ENCODE peak calls at places on chromosomes 16 and 17, in six cellular contexts. W is HFF-Myc, J is prostate gland, S is AG10803, R is GM19239, T is Calu3. M is an unnamed sample.

GRCh38 chr17:40190197-40191021 is 13.1 kb downstream of the RAPGEFL1 start:
- DNase-seq in W (no peak), J (no peak), S (no peak), R (peak), T (peak), M (no peak)

GRCh38 chr16:8627456-8627855 is 6.0 kb downstream of the METTL22 start:
- DNase-seq in W (no peak), J (no peak), S (no peak), R (no peak), T (no peak), M (no peak)

GRCh38 chr17:28388106-28388505 is 16.6 kb downstream of the SARM1 start:
- DNase-seq in W (no peak), J (no peak), S (no peak), R (no peak), T (no peak), M (no peak)

GRCh38 chr17:17669081-17669850 is 12.0 kb upstream of the RAI1 start:
- DNase-seq in W (no peak), J (no peak), S (no peak), R (no peak), T (no peak), M (no peak)

GRCh38 chr17:3956983-3957382 is 7.3 kb downstream of the ATP2A3 start:
- DNase-seq in W (no peak), J (no peak), S (no peak), R (no peak), T (no peak), M (no peak)

GRCh38 chr17:28953444-28954118 is 2.3 kb upstream of the PHF12 start:
- DNase-seq in W (no peak), J (peak), S (peak), R (peak), T (peak), M (peak)

GRCh38 chr16:85231959-85232358 is 119.7 kb upstream of the CIBAR2 start:
- DNase-seq in W (no peak), J (peak), S (peak), R (no peak), T (no peak), M (no peak)

GRCh38 chr17:36879599-36880255 is 57.5 kb upstream of the LHX1 start:
- DNase-seq in W (no peak), J (no peak), S (no peak), R (no peak), T (no peak), M (no peak)

GRCh38 chr16:49625311-49626035 is 230.4 kb downstream of the ZNF423 start:
- DNase-seq in W (no peak), J (no peak), S (no peak), R (no peak), T (no peak), M (no peak)

GRCh38 chr17:50564916-50565315 is 4.4 kb downstream of the CACNA1G start:
- DNase-seq in W (peak), J (no peak), S (peak), R (no peak), T (no peak), M (peak)

GRCh38 chr17:5299383-5299782 is 17.3 kb downstream of the RABEP1 start:
- DNase-seq in W (no peak), J (no peak), S (peak), R (no peak), T (no peak), M (no peak)

GRCh38 chr16:85354623-85355514 is 242.6 kb upstream of the CIBAR2 start:
- DNase-seq in W (peak), J (no peak), S (peak), R (no peak), T (no peak), M (peak)

GRCh38 chr16:50690177-50690576 is 3.2 kb upstream of the NOD2 start:
- DNase-seq in W (no peak), J (no peak), S (no peak), R (no peak), T (no peak), M (no peak)

GRCh38 chr16:54176376-54176901 is 110.1 kb downstream of the IRX3 start:
- DNase-seq in W (peak), J (no peak), S (peak), R (no peak), T (no peak), M (no peak)

GRCh38 chr17:1931759-1932579 is 93.2 kb downstream of the RTN4RL1 start:
- DNase-seq in W (no peak), J (peak), S (no peak), R (no peak), T (no peak), M (peak)

GRCh38 chr16:4048481-4048880 is 67.8 kb downstream of the ADCY9 start:
- DNase-seq in W (no peak), J (no peak), S (no peak), R (no peak), T (no peak), M (no peak)

GRCh38 chr17:56028837-56029236 is 124.4 kb upstream of the ANKFN1 start:
- DNase-seq in W (no peak), J (no peak), S (no peak), R (no peak), T (no peak), M (no peak)

GRCh38 chr17:29241015-29241963 is 5.4 kb upstream of the CRYBA1 start:
- DNase-seq in W (peak), J (no peak), S (peak), R (no peak), T (peak), M (peak)

GRCh38 chr17:74862108-74862901 is 2.6 kb upstream of the GRIN2C start:
- DNase-seq in W (no peak), J (no peak), S (peak), R (peak), T (peak), M (peak)

GRCh38 chr16:88298882-88299745 is 83.6 kb upstream of the ZNF469 start:
- DNase-seq in W (no peak), J (no peak), S (peak), R (no peak), T (no peak), M (no peak)

GRCh38 chr16:69123894-69124293 is 8.5 kb downstream of the CHTF8 start:
- DNase-seq in W (no peak), J (no peak), S (peak), R (no peak), T (peak), M (peak)

GRCh38 chr16:3246876-3247275 is 9.6 kb downstream of the MEFV start:
- DNase-seq in W (no peak), J (no peak), S (no peak), R (no peak), T (no peak), M (no peak)

M was measured in astrocyte of the hippocampus.